ENCODE peak calls at places on chromosomes 13 and 19, in nine cellular contexts. One of them, this sample, is unnamed.

GRCh38 chr13:110138009-110138699 is 168.8 kb downstream of the COL4A1 start:
- DNase-seq in H54: peak; percentile 97
- DNase-seq in glutamatergic neuron: no peak
- DNase-seq in spleen: peak; percentile 90
- DNase-seq in right lobe of liver: peak; percentile 69
- DNase-seq in breast epithelium: no peak
- DNase-seq in stimulated activated CD4-positive, alpha-beta T cell treated with anti-CD3 and anti-CD28 coated beads, Interleukin-2, amount 100 ng/mL, for 48 hours: peak; percentile 58
- DNase-seq in NCI-H1092 treated with DMSO at 0.1 percent for 48 hours: peak; percentile 53
- DNase-seq in sigmoid colon: peak; percentile 86
- DNase-seq in this sample: peak; percentile 83

GRCh38 chr19:17553256-17553655 is 2.2 kb upstream of the COLGALT1 start:
- DNase-seq in H54: no peak
- DNase-seq in breast epithelium: no peak
- DNase-seq in glutamatergic neuron: no peak
- DNase-seq in sigmoid colon: peak; percentile 90
- DNase-seq in spleen: no peak
- DNase-seq in stimulated activated CD4-positive, alpha-beta T cell treated with anti-CD3 and anti-CD28 coated beads, Interleukin-2, amount 100 ng/mL, for 48 hours: no peak
- DNase-seq in NCI-H1092 treated with DMSO at 0.1 percent for 48 hours: peak; percentile 70
- DNase-seq in right lobe of liver: no peak
- DNase-seq in this sample: peak; percentile 79

GRCh38 chr13:36875955-36876354 is 44.1 kb downstream of the SMAD9 start:
- DNase-seq in glutamatergic neuron: no peak
- DNase-seq in H54: no peak
- DNase-seq in right lobe of liver: no peak
- DNase-seq in sigmoid colon: no peak
- DNase-seq in stimulated activated CD4-positive, alpha-beta T cell treated with anti-CD3 and anti-CD28 coated beads, Interleukin-2, amount 100 ng/mL, for 48 hours: no peak
- DNase-seq in spleen: no peak
- DNase-seq in NCI-H1092 treated with DMSO at 0.1 percent for 48 hours: no peak
- DNase-seq in breast epithelium: no peak
- DNase-seq in this sample: no peak

GRCh38 chr19:31338069-31338767 is 11.0 kb downstream of the TSHZ3 start:
- DNase-seq in H54: no peak
- DNase-seq in spleen: no peak
- DNase-seq in right lobe of liver: no peak
- DNase-seq in breast epithelium: no peak
- DNase-seq in sigmoid colon: peak; percentile 92
- DNase-seq in NCI-H1092 treated with DMSO at 0.1 percent for 48 hours: no peak
- DNase-seq in glutamatergic neuron: peak; percentile 83
- DNase-seq in stimulated activated CD4-positive, alpha-beta T cell treated with anti-CD3 and anti-CD28 coated beads, Interleukin-2, amount 100 ng/mL, for 48 hours: no peak
- DNase-seq in this sample: peak; percentile 81

GRCh38 chr13:41588899-41589298 is 131.5 kb downstream of the RGCC start:
- DNase-seq in stimulated activated CD4-positive, alpha-beta T cell treated with anti-CD3 and anti-CD28 coated beads, Interleukin-2, amount 100 ng/mL, for 48 hours: peak; percentile 26
- DNase-seq in NCI-H1092 treated with DMSO at 0.1 percent for 48 hours: no peak
- DNase-seq in right lobe of liver: no peak
- DNase-seq in spleen: no peak
- DNase-seq in sigmoid colon: no peak
- DNase-seq in H54: peak; percentile 30
- DNase-seq in glutamatergic neuron: no peak
- DNase-seq in breast epithelium: no peak
- DNase-seq in this sample: no peak

GRCh38 chr19:39951065-39951650 is 16.7 kb upstream of the FCGBP start:
- DNase-seq in stimulated activated CD4-positive, alpha-beta T cell treated with anti-CD3 and anti-CD28 coated beads, Interleukin-2, amount 100 ng/mL, for 48 hours: no peak
- DNase-seq in H54: no peak
- DNase-seq in right lobe of liver: no peak
- DNase-seq in sigmoid colon: no peak
- DNase-seq in NCI-H1092 treated with DMSO at 0.1 percent for 48 hours: no peak
- DNase-seq in breast epithelium: no peak
- DNase-seq in spleen: no peak
- DNase-seq in glutamatergic neuron: no peak
- DNase-seq in this sample: no peak

GRCh38 chr19:33302175-33302973 is at the start of gene CEBPA:
- DNase-seq in NCI-H1092 treated with DMSO at 0.1 percent for 48 hours: peak; percentile 10
- DNase-seq in sigmoid colon: peak; percentile 94
- DNase-seq in H54: peak; percentile 91
- DNase-seq in glutamatergic neuron: peak; percentile 87
- DNase-seq in stimulated activated CD4-positive, alpha-beta T cell treated with anti-CD3 and anti-CD28 coated beads, Interleukin-2, amount 100 ng/mL, for 48 hours: peak; percentile 58
- DNase-seq in right lobe of liver: peak; percentile 94
- DNase-seq in breast epithelium: peak; percentile 76
- DNase-seq in spleen: peak; percentile 95
- DNase-seq in this sample: no peak

GRCh38 chr19:42528354-42529247 is at the start of gene CEACAM1:
- DNase-seq in NCI-H1092 treated with DMSO at 0.1 percent for 48 hours: no peak
- DNase-seq in glutamatergic neuron: no peak
- DNase-seq in right lobe of liver: peak; percentile 86
- DNase-seq in stimulated activated CD4-positive, alpha-beta T cell treated with anti-CD3 and anti-CD28 coated beads, Interleukin-2, amount 100 ng/mL, for 48 hours: peak; percentile 43
- DNase-seq in sigmoid colon: no peak
- DNase-seq in breast epithelium: peak; percentile 63
- DNase-seq in spleen: peak; percentile 90
- DNase-seq in H54: peak; percentile 40
- DNase-seq in this sample: peak; percentile 60

GRCh38 chr19:39363909-39364457 is 21.8 kb downstream of the SAMD4B start:
- DNase-seq in breast epithelium: no peak
- DNase-seq in NCI-H1092 treated with DMSO at 0.1 percent for 48 hours: no peak
- DNase-seq in spleen: no peak
- DNase-seq in sigmoid colon: peak; percentile 86
- DNase-seq in H54: no peak
- DNase-seq in right lobe of liver: no peak
- DNase-seq in stimulated activated CD4-positive, alpha-beta T cell treated with anti-CD3 and anti-CD28 coated beads, Interleukin-2, amount 100 ng/mL, for 48 hours: no peak
- DNase-seq in glutamatergic neuron: no peak
- DNase-seq in this sample: no peak

GRCh38 chr13:113577881-113578435 is 6.6 kb upstream of the TFDP1 start:
- DNase-seq in spleen: no peak
- DNase-seq in breast epithelium: no peak
- DNase-seq in H54: no peak
- DNase-seq in stimulated activated CD4-positive, alpha-beta T cell treated with anti-CD3 and anti-CD28 coated beads, Interleukin-2, amount 100 ng/mL, for 48 hours: no peak
- DNase-seq in sigmoid colon: no peak
- DNase-seq in glutamatergic neuron: no peak
- DNase-seq in NCI-H1092 treated with DMSO at 0.1 percent for 48 hours: no peak
- DNase-seq in right lobe of liver: no peak
- DNase-seq in this sample: no peak

GRCh38 chr13:24389506-24389905 is 80.1 kb downstream of the C1QTNF9 start:
- DNase-seq in right lobe of liver: no peak
- DNase-seq in spleen: no peak
- DNase-seq in NCI-H1092 treated with DMSO at 0.1 percent for 48 hours: no peak
- DNase-seq in breast epithelium: no peak
- DNase-seq in stimulated activated CD4-positive, alpha-beta T cell treated with anti-CD3 and anti-CD28 coated beads, Interleukin-2, amount 100 ng/mL, for 48 hours: no peak
- DNase-seq in H54: no peak
- DNase-seq in sigmoid colon: no peak
- DNase-seq in glutamatergic neuron: no peak
- DNase-seq in this sample: no peak

GRCh38 chr19:48190288-48191284 is 20.1 kb downstream of the ZSWIM9 start:
- DNase-seq in stimulated activated CD4-positive, alpha-beta T cell treated with anti-CD3 and anti-CD28 coated beads, Interleukin-2, amount 100 ng/mL, for 48 hours: peak; percentile 54
- DNase-seq in sigmoid colon: peak; percentile 29
- DNase-seq in spleen: no peak
- DNase-seq in H54: no peak
- DNase-seq in right lobe of liver: no peak
- DNase-seq in NCI-H1092 treated with DMSO at 0.1 percent for 48 hours: no peak
- DNase-seq in glutamatergic neuron: peak; percentile 41
- DNase-seq in breast epithelium: no peak
- DNase-seq in this sample: no peak

GRCh38 chr13:114143806-114144605 is 11.6 kb upstream of the RASA3 start:
- DNase-seq in glutamatergic neuron: peak; percentile 69
- DNase-seq in spleen: peak; percentile 85
- DNase-seq in H54: no peak
- DNase-seq in right lobe of liver: peak; percentile 51
- DNase-seq in NCI-H1092 treated with DMSO at 0.1 percent for 48 hours: no peak
- DNase-seq in breast epithelium: peak; percentile 47
- DNase-seq in sigmoid colon: peak; percentile 48
- DNase-seq in stimulated activated CD4-positive, alpha-beta T cell treated with anti-CD3 and anti-CD28 coated beads, Interleukin-2, amount 100 ng/mL, for 48 hours: peak; percentile 50
- DNase-seq in this sample: no peak

GRCh38 chr13:80306573-80306972 is 34.4 kb downstream of the SPRY2 start:
- DNase-seq in right lobe of liver: no peak
- DNase-seq in stimulated activated CD4-positive, alpha-beta T cell treated with anti-CD3 and anti-CD28 coated beads, Interleukin-2, amount 100 ng/mL, for 48 hours: no peak
- DNase-seq in H54: no peak
- DNase-seq in sigmoid colon: no peak
- DNase-seq in spleen: no peak
- DNase-seq in breast epithelium: no peak
- DNase-seq in glutamatergic neuron: no peak
- DNase-seq in NCI-H1092 treated with DMSO at 0.1 percent for 48 hours: no peak
- DNase-seq in this sample: no peak

This sample was measured in right atrium auricular region.